ENCODE peak calls at places on chromosomes 3 and 15, in seven cellular contexts. P, O, X, Q, D, N and J are unnamed samples. For H3K9me3 and H3K4me1, the result is how much of the 10 kb centered on the place peaks cover.

GRCh38 chr15:25677719-25678497 is 185.2 kb downstream of the ATP10A start:
- DNase-seq in X (no peak), O (no peak), Q (no peak), N (no peak), P (no peak), D (no peak), J (peak)

GRCh38 chr3:127639173-127640030 is 10.4 kb downstream of the PODXL2 start:
- DNase-seq in X (no peak), N (peak), O (no peak), D (no peak), P (no peak), Q (no peak), J (no peak)

GRCh38 chr15:90465140-90465929 is 64.4 kb upstream of the CRTC3 start:
- DNase-seq in Q (no peak), X (no peak), N (peak), O (no peak), D (no peak), P (no peak), J (no peak)

GRCh38 chr3:126607214-126607908 is 47.6 kb downstream of the TXNRD3 start:
- DNase-seq in D (no peak), P (no peak), O (no peak), X (no peak), N (peak), Q (no peak), J (no peak)

GRCh38 chr3:185280572-185281365 is 26.9 kb upstream of the EHHADH start:
- DNase-seq in N (peak), P (no peak), D (no peak), O (no peak), Q (peak), X (no peak), J (no peak)

GRCh38 chr3:151203053-151203420 is at the start of gene GPR171:
- DNase-seq in P (no peak), X (no peak), Q (peak), O (no peak), D (peak), N (no peak), J (no peak)

GRCh38 chr3:133092676-133093075 is 54.5 kb downstream of the TMEM108 start:
- DNase-seq in O (no peak), D (no peak), Q (no peak), X (no peak), N (peak), P (no peak), J (no peak)

GRCh38 chr3:59247402-59247841 is 197.6 kb upstream of the CFAP20DC start:
- DNase-seq in N (peak), X (no peak), P (no peak), O (no peak), D (no peak), Q (no peak), J (no peak)

GRCh38 chr3:155607761-155608160 is 137.1 kb downstream of the PLCH1 start:
- DNase-seq in P (no peak), N (no peak), O (no peak), Q (no peak), D (no peak), X (no peak), J (no peak)

GRCh38 chr3:37671000-37671483 is 190.6 kb upstream of the CTDSPL start:
- DNase-seq in O (peak), X (no peak), Q (no peak), D (no peak), P (no peak), N (no peak), J (no peak)

GRCh38 chr3:29827756-29828155 is 546.9 kb downstream of the RBMS3 start:
- DNase-seq in P (no peak), D (no peak), Q (no peak), O (no peak), N (peak), X (no peak), J (no peak)

GRCh38 chr3:133477497-133477896 is 77.6 kb downstream of the BFSP2 start:
- DNase-seq in P (no peak), D (no peak), N (no peak), Q (peak), X (no peak), O (no peak), J (no peak)

GRCh38 chr3:125418306-125418705 is 43.2 kb upstream of the ZNF148 start:
- DNase-seq in D (no peak), P (no peak), O (no peak), N (no peak), Q (no peak), X (no peak), J (no peak)

GRCh38 chr15:78263907-78264303 is 457 bp upstream of the DNAJA4 start:
- DNase-seq in O (no peak), X (no peak), D (no peak), Q (no peak), N (no peak), P (no peak), J (peak)

GRCh38 chr3:111799951-111800350 is 59.1 kb upstream of the PHLDB2 start:
- DNase-seq in O (no peak), X (no peak), D (no peak), P (no peak), N (no peak), Q (no peak), J (no peak)

GRCh38 chr3:111802700-111803099 is 56.4 kb upstream of the PHLDB2 start:
- DNase-seq in O (no peak), P (no peak), N (no peak), D (no peak), Q (no peak), X (no peak), J (no peak)

GRCh38 chr3:111800472-111800871 is 58.6 kb upstream of the PHLDB2 start:
- DNase-seq in Q (no peak), P (no peak), D (no peak), X (no peak), O (no peak), N (no peak), J (no peak)

GRCh38 chr3:111803123-111803593 is 55.9 kb upstream of the PHLDB2 start:
- DNase-seq in Q (no peak), N (peak), X (peak), P (peak), D (no peak), O (peak), J (peak)

GRCh38 chr3:111801697-111802655 is 57.1 kb upstream of the PHLDB2 start:
- DNase-seq in O (no peak), D (no peak), N (peak), P (no peak), X (no peak), Q (no peak), J (no peak)
- H3K27ac ChIP-seq in O (peak), D (no peak), N (peak), P (peak), X (peak), Q (no peak), J (peak)

GRCh38 chr3:44495636-44496415 is 18.4 kb upstream of the ZNF445 start:
- DNase-seq in D (no peak), P (no peak), Q (no peak), N (no peak), O (no peak), X (no peak), J (no peak)
- H3K9me3 ChIP-seq in D (under half), P (under half), Q (under half), N (under half), O (under half), X (under half), J (under half)

GRCh38 chr3:129591932-129592331 is 14.5 kb downstream of the PLXND1 start:
- DNase-seq in P (no peak), D (no peak), X (no peak), O (no peak), N (no peak), Q (no peak), J (no peak)
- H3K4me1 ChIP-seq in P (under half), D (under half), X (under half), O (under half), N (half or more), Q (under half), J (under half)

DNA sequence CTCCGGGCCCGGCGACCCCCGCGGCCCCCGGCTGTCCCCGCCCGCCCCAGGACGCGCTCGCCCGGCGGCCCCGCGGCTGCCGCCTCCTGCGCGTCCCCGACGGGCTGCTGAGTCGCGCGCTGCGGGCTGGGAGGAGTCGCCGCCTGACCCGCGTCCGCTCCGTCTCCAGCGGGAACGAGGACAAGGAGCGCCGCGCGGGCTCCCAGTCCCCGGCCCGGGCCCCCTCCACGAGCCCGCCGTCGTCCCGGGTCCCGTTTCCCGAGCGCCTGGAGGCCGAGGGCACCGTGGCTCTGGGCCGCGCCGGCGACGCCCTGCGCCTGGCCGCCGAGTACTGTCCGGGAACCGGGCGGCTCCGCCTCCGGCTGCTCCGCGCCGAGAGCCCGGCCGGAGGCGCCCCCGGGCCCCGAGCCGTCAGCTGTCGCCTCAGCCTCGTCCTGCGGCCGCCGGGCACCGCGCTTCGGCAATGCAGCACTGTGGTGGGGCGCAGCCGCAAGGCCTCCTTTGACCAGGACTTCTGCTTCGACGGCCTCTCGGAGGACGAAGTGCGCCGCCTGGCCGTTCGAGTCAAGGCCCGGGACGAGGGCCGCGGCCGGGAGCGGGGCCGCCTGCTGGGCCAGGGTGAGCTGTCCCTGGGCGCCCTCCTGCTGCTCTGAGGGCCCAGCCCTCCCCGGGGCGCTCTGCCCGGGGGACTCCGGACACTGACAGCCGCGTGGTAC is 1.5 kb downstream of the C2CD4A start:
- DNase-seq in P (peak), Q (peak), X (peak), O (peak), D (peak), N (peak), J (peak)
- H3K27ac ChIP-seq in P (no peak), Q (no peak), X (peak), O (no peak), D (no peak), N (no peak), J (no peak)

DNA sequence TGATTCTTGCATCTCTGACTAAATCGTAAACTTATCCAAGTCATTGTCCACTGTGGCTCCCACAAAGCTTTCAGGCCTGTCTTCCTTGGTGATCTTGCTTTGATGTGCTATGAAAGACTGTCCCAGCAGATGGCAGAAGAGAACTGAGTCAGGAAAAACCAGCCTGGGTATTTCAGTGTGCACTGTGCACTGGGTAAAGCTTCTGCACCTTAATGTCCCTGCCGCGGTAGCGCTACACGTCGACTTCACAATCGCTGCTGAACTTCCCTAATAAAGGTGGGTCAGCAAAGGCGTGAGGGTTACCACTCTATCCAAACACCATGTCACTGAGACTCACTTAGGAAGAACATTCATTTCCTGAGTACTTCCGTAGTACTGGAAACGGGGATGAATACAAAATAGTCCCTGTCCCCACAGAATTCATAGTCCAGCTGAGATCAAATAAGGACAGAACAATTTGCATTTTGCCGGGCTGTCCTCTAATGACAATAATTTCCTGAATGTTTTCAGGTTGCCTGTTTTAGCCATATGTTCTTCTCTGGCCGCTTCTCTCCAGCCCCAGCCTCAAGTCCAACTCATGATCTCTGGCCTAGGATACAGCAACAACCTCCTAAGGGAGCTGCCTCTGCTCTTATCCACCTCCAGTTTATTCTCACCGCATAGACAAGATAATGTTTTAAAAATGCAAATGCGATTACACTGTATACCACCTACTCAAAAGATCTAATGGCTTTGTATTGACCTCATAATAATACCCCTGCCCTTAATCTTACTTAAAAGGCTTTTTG is 83.6 kb upstream of the AKAP13 start:
- DNase-seq in D (peak), Q (peak), N (peak), P (no peak), O (peak), X (peak), J (peak)
- H3K9me3 ChIP-seq in D (under half), Q (under half), N (under half), P (under half), O (under half), X (under half), J (under half)

DNA sequence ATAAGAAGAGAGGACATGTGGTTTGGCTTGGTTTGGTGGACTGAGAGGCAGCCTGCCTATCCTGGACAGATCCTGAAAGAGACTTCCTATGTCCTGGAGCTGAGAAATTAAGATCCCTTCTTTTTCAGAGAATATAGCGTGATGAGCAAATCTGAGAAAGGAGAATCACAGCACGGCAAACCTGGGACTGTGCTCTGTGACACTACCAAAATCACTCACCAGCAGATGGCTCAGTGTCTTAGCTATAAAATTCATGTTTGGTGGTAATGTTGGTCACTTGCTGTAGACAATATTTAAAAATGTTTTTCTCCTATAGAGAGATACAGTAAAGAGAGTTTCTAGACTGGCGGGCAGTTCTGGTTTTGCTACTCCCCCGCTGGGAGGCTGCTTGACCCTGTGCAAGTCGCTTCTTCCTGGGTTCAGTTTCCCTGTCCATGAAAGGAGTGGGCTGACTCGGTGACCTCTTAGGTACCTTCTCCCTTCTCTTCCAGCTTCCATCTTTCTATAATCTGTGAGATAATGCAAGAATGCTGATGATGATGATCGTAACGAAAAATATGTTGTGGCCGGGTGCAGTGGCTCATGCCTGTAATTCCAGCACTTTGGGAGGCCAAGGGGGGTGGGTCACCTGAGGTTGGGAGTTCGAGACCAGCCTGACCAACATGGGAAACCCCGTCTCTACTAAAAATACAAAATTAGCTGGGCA is 7.6 kb upstream of the HES1 start:
- DNase-seq in D (no peak), X (no peak), P (no peak), Q (no peak), O (no peak), N (peak), J (no peak)
- H3K4me1 ChIP-seq in D (under half), X (under half), P (under half), Q (under half), O (under half), N (under half), J (under half)

GRCh38 chr15:45386420-45386819 is 8.1 kb upstream of the GATM start:
- DNase-seq in D (no peak), X (no peak), N (no peak), P (no peak), O (no peak), Q (no peak), J (no peak)
- H3K27ac ChIP-seq in D (no peak), X (peak), N (no peak), P (peak), O (no peak), Q (no peak), J (no peak)